ENCODE peak calls at places on chromosomes 6 and 20, in four cellular contexts. M, B, U and T are unnamed samples.

GRCh38 chr6:17167327-17167979 is 65.6 kb downstream of the STMND1 start:
- DNase-seq in B (peak), U (peak), M (peak), T (no peak)

GRCh38 chr6:151098166-151098565 is 141.6 kb upstream of the AKAP12 start:
- DNase-seq in B (no peak), U (no peak), M (peak), T (no peak)

GRCh38 chr20:33387177-33387576 is 14.1 kb downstream of the CDK5RAP1 start:
- DNase-seq in B (no peak), U (peak), M (peak), T (no peak)

GRCh38 chr6:51630011-51630410 is 457.4 kb downstream of the PKHD1 start:
- DNase-seq in B (no peak), U (no peak), M (no peak), T (no peak)

GRCh38 chr6:37366910-37367309 is 13.1 kb downstream of the RNF8 start:
- DNase-seq in M (no peak), B (no peak), U (no peak), T (no peak)

GRCh38 chr20:24958506-24959385 is 9.7 kb downstream of the CST7 start:
- DNase-seq in U (no peak), M (no peak), B (no peak), T (no peak)

GRCh38 chr6:166998256-166999144 is 697 bp upstream of the CEP43 start:
- DNase-seq in B (no peak), M (peak), U (peak), T (no peak)

GRCh38 chr6:100035873-100036653 is 42.0 kb upstream of the MCHR2 start:
- DNase-seq in B (no peak), U (no peak), M (peak), T (no peak)

GRCh38 chr20:13397300-13397724 is 176.2 kb downstream of the ISM1 start:
- DNase-seq in B (peak), U (no peak), M (no peak), T (no peak)

GRCh38 chr6:111605100-111605748 is 454 bp downstream of the TRAF3IP2 start:
- DNase-seq in M (peak), U (peak), B (peak), T (peak)

GRCh38 chr20:60137657-60138245 is 179.5 kb downstream of the CDH26 start:
- DNase-seq in U (no peak), B (peak), M (no peak), T (no peak)

GRCh38 chr6:157814883-157815282 is 8.2 kb upstream of the SNX9 start:
- DNase-seq in M (no peak), B (no peak), U (no peak), T (no peak)